ENCODE peak calls at places on chromosomes 12 and 14, in seven cellular contexts. Q is ovary, X is stomach, B is transverse colon, T is A549, N is spleen, Z is HCT116. L is an unnamed sample.
A peak's percentile ranks its signal among the peaks of the same experiment; 100 is the strongest.

GRCh38 chr12:42468341-42468821 is 121.2 kb downstream of the PRICKLE1 start:
- DNase-seq in B (peak; percentile 21), Z (no peak), Q (no peak), T (no peak), N (no peak), X (no peak), L (no peak)

GRCh38 chr12:114682920-114683708 is 861 bp downstream of the TBX3 start:
- DNase-seq in Z (no peak), T (peak; percentile 50), Q (peak; percentile 57), B (peak; percentile 45), N (no peak), X (peak; percentile 46), L (no peak)

GRCh38 chr14:100614803-100615202 is 27.6 kb upstream of the BEGAIN start:
- DNase-seq in T (no peak), X (no peak), Z (no peak), N (no peak), B (no peak), Q (no peak), L (no peak)

GRCh38 chr14:99691111-99691885 is 7.2 kb downstream of the CYP46A1 start:
- DNase-seq in N (no peak), Z (no peak), T (no peak), B (no peak), Q (no peak), X (no peak), L (peak; percentile 3)

GRCh38 chr12:96471368-96472040 is 17.9 kb upstream of the CFAP54 start:
- DNase-seq in Z (no peak), T (no peak), B (no peak), X (no peak), N (no peak), Q (no peak), L (no peak)

GRCh38 chr12:91317324-91317723 is 134.7 kb upstream of the DCN start:
- DNase-seq in B (no peak), N (no peak), X (no peak), Z (no peak), T (no peak), Q (no peak), L (no peak)

GRCh38 chr12:53515291-53515680 is 8.0 kb upstream of the NPFF start:
- DNase-seq in B (no peak), N (no peak), X (no peak), Q (no peak), Z (no peak), T (no peak), L (no peak)

GRCh38 chr12:109047081-109047805 is 5.1 kb upstream of the USP30 start:
- DNase-seq in N (no peak), X (no peak), Z (no peak), T (peak; percentile 26), B (no peak), Q (no peak), L (no peak)

GRCh38 chr14:106820119-106820518 is 1293.7 kb downstream of the TMEM121 start:
- DNase-seq in X (no peak), T (no peak), Q (no peak), N (no peak), Z (no peak), B (no peak), L (no peak)

GRCh38 chr14:102927346-102927877 is 4.9 kb downstream of the AMN start:
- DNase-seq in Z (peak; percentile 39), N (no peak), T (no peak), X (peak; percentile 73), B (peak; percentile 92), Q (no peak), L (no peak)

GRCh38 chr14:83255015-83255726 is 1721.5 kb upstream of the SEL1L start:
- DNase-seq in Z (no peak), Q (no peak), T (no peak), X (no peak), B (no peak), N (no peak), L (no peak)

GRCh38 chr12:18798445-18799139 is 60.7 kb downstream of the CAPZA3 start:
- DNase-seq in X (no peak), T (no peak), Z (no peak), N (no peak), Q (no peak), B (no peak), L (no peak)

GRCh38 chr14:32933623-32933942 is 5.1 kb upstream of the NPAS3 start:
- DNase-seq in X (no peak), Q (no peak), T (no peak), B (no peak), N (no peak), Z (no peak), L (no peak)

GRCh38 chr12:104958946-104959841 is 1.1 kb upstream of the SLC41A2 start:
- DNase-seq in Z (no peak), T (no peak), N (peak; percentile 75), Q (peak; percentile 35), B (no peak), X (no peak), L (no peak)

GRCh38 chr12:49369723-49370145 is 2.5 kb downstream of the SPATS2 start:
- DNase-seq in Z (no peak), Q (peak; percentile 40), T (peak; percentile 74), N (no peak), B (peak; percentile 63), X (peak; percentile 43), L (peak; percentile 27)

DNA sequence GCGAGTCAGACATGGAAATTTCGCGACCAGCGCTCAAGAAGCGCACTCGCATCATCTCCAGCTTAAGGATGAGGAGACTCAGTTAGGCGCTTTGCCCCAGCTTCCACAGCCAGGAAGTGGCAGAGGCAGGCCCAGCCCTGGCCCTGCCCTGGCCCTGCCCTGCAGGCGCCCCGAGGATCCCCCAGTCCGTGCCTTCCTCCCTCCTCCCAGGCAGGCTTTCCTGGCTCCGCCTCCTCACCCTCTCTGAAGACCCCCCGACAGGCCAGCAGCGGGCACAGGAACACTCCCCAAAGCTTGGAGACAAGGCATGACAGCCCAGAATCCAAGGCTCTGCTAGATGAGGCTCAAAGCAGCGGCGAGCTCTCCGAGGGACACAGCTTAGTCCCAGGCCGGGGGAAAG is 25.1 kb downstream of the UBR7 start:
- DNase-seq in Q (no peak), T (no peak), Z (no peak), N (no peak), B (no peak), X (no peak), L (no peak)
- H3K27ac ChIP-seq in Q (no peak overlapping the region), T (peak overlapping the region; percentile 80), Z (no peak overlapping the region), N (no peak overlapping the region), B (no peak overlapping the region), X (no peak overlapping the region), L (no peak overlapping the region)

GRCh38 chr12:20392339-20392738 is 24.0 kb downstream of the PDE3A start:
- DNase-seq in Z (no peak), T (no peak), N (no peak), Q (no peak), B (no peak), X (no peak), L (no peak)
- H3K4me1 ChIP-seq in Z (no peaks in the 10 kb centered on the region), T (peaks cover 17% of the 10 kb centered on the region), N (no peaks in the 10 kb centered on the region), Q (peaks cover 5% of the 10 kb centered on the region), B (peaks cover 77% of the 10 kb centered on the region), X (no peaks in the 10 kb centered on the region), L (no peaks in the 10 kb centered on the region)

GRCh38 chr12:117936722-117937484 is 31.9 kb downstream of the KSR2 start:
- DNase-seq in Z (no peak), T (no peak), Q (no peak), X (no peak), N (no peak), B (no peak), L (no peak)

GRCh38 chr12:117933545-117933944 is 35.2 kb downstream of the KSR2 start:
- DNase-seq in B (peak; percentile 35), T (no peak), N (no peak), Q (no peak), Z (no peak), X (no peak), L (no peak)
- TF ChIP-seq POLR2A in B (no peak), T (no peak), N (no peak), Q (no peak), Z (no peak), X (no peak), L (no peak)

GRCh38 chr12:131617596-131618302 is 93.1 kb upstream of the SFSWAP start:
- DNase-seq in B (no peak), X (no peak), T (no peak), Q (no peak), N (peak; percentile 71), Z (no peak), L (no peak)

GRCh38 chr12:131618303-131618658 is 92.6 kb upstream of the SFSWAP start:
- DNase-seq in B (no peak), Z (no peak), X (no peak), Q (no peak), N (no peak), T (peak; percentile 29), L (no peak)

GRCh38 chr12:131615316-131616053 is 95.4 kb upstream of the SFSWAP start:
- DNase-seq in B (no peak), T (no peak), X (no peak), N (peak; percentile 24), Q (no peak), Z (no peak), L (no peak)

GRCh38 chr12:131616316-131617098 is 94.4 kb upstream of the SFSWAP start:
- DNase-seq in T (no peak), Z (no peak), B (no peak), N (peak; percentile 64), X (no peak), Q (no peak), L (no peak)

GRCh38 chr12:131617179-131617578 is 93.7 kb upstream of the SFSWAP start:
- DNase-seq in B (no peak), Z (no peak), Q (no peak), T (no peak), N (no peak), X (no peak), L (no peak)
- H3K27ac ChIP-seq in B (no peak overlapping the region), Z (no peak overlapping the region), Q (no peak overlapping the region), T (no peak overlapping the region), N (no peak overlapping the region), X (no peak overlapping the region), L (no peak overlapping the region)

DNA sequence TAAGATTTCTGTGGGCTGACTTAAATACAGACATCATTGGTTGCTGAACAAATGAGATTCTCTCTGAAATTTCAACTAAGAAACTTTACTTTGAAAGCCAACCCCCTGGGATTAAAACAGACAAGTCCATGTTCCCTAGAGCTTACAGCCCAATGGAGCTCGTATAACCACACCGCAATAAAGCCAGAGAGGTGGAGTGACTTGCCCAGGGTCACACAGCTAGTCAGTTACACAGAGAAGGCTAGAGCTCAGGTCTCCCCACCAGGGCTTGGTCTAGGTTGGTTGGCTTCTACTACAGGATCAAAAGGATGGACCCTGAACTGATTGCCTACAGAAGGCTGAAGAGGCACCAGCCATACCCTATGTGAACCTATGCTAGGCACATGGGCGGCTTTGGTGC is 8.9 kb upstream of the LTBP2 start:
- DNase-seq in Q (no peak), N (no peak), X (no peak), Z (no peak), B (no peak), T (no peak), L (no peak)
- H3K4me1 ChIP-seq in Q (peaks cover 16% of the 10 kb centered on the region), N (peaks cover 38% of the 10 kb centered on the region), X (peaks cover 22% of the 10 kb centered on the region), Z (peaks cover 64% of the 10 kb centered on the region), B (peaks cover 25% of the 10 kb centered on the region), T (peaks cover 73% of the 10 kb centered on the region), L (peaks cover 7% of the 10 kb centered on the region)

DNA sequence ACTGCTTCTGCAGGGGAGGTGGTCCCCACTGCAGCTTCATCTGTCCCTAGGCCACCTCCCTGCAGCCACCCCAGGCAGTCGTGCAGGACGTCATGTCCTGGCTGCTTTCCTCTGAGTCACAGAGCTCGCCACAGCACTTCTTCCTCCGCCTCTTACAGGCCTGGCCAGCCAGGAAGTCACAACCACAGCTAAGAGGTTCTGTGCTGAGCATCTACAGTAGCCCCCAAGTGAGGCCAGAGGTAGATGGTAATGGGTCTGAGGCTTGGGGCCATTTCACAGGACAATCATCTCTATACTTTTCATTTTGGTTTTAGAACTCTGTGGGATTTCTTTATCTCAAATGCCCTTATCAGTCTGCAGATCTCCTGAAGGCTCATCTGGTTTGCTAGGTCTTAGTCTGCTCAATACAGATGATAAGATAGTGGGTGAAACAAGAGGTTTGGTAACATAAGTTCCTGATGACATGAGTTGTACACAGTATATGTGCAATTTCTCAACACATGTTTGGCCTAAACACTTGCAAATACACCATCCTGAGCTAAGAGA is 106.4 kb downstream of the ARF6 start:
- DNase-seq in N (peak; percentile 95), Q (no peak), B (peak; percentile 89), Z (peak; percentile 71), T (peak; percentile 77), X (peak; percentile 86), L (peak; percentile 67)
- TF ChIP-seq POLR2A in N (no peak), Q (no peak), B (peak; percentile 78), Z (no peak), T (no peak), X (no peak), L (no peak)